ENCODE peak calls at places on chromosomes 3 and 15, in nine cellular contexts. One of them, this sample, is unnamed.

GRCh38 chr3:151971814-151972579 is 98.6 kb downstream of the SUCNR1 start:
- DNase-seq in NCI-H1092: no peak
- DNase-seq in nucleus accumbens: no peak
- DNase-seq in heart right ventricle: no peak
- DNase-seq in progenitor cell of endocrine pancreas: no peak
- DNase-seq in Right ventricle myocardium superior: no peak
- DNase-seq in T-helper 17 cell: no peak
- DNase-seq in EH: no peak
- DNase-seq in activated CD4-positive, alpha-beta T cell treated with anti-CD3 and anti-CD28 coated beads, Interleukin-2, amount 50 U/mL, for 4 hours: no peak
- DNase-seq in this sample: no peak

GRCh38 chr15:71136159-71137137 is 21.2 kb downstream of the THSD4 start:
- DNase-seq in NCI-H1092: no peak
- DNase-seq in nucleus accumbens: no peak
- DNase-seq in heart right ventricle: no peak
- DNase-seq in progenitor cell of endocrine pancreas: no peak
- DNase-seq in Right ventricle myocardium superior: no peak
- DNase-seq in T-helper 17 cell: no peak
- DNase-seq in EH: peak; percentile 95
- DNase-seq in activated CD4-positive, alpha-beta T cell treated with anti-CD3 and anti-CD28 coated beads, Interleukin-2, amount 50 U/mL, for 4 hours: no peak
- DNase-seq in this sample: no peak

GRCh38 chr3:8499181-8499611 is 2.4 kb upstream of the LMCD1 start:
- DNase-seq in NCI-H1092: peak; percentile 5
- DNase-seq in nucleus accumbens: peak; percentile 39
- DNase-seq in heart right ventricle: no peak
- DNase-seq in progenitor cell of endocrine pancreas: no peak
- DNase-seq in Right ventricle myocardium superior: no peak
- DNase-seq in T-helper 17 cell: no peak
- DNase-seq in EH: no peak
- DNase-seq in activated CD4-positive, alpha-beta T cell treated with anti-CD3 and anti-CD28 coated beads, Interleukin-2, amount 50 U/mL, for 4 hours: no peak
- DNase-seq in this sample: no peak

GRCh38 chr3:99895106-99895705 is 77.5 kb downstream of the CMSS1 start:
- DNase-seq in NCI-H1092: no peak
- DNase-seq in nucleus accumbens: no peak
- DNase-seq in heart right ventricle: no peak
- DNase-seq in progenitor cell of endocrine pancreas: no peak
- DNase-seq in Right ventricle myocardium superior: no peak
- DNase-seq in T-helper 17 cell: no peak
- DNase-seq in EH: peak; percentile 48
- DNase-seq in activated CD4-positive, alpha-beta T cell treated with anti-CD3 and anti-CD28 coated beads, Interleukin-2, amount 50 U/mL, for 4 hours: no peak
- DNase-seq in this sample: no peak

GRCh38 chr15:41507820-41508290 is 5.8 kb downstream of the LTK start:
- DNase-seq in NCI-H1092: no peak
- DNase-seq in nucleus accumbens: no peak
- DNase-seq in heart right ventricle: peak; percentile 45
- DNase-seq in progenitor cell of endocrine pancreas: no peak
- DNase-seq in Right ventricle myocardium superior: no peak
- DNase-seq in T-helper 17 cell: no peak
- DNase-seq in EH: no peak
- DNase-seq in activated CD4-positive, alpha-beta T cell treated with anti-CD3 and anti-CD28 coated beads, Interleukin-2, amount 50 U/mL, for 4 hours: no peak
- DNase-seq in this sample: no peak

GRCh38 chr3:146827836-146828235 is 222.7 kb upstream of the PLSCR5 start:
- DNase-seq in NCI-H1092: no peak
- DNase-seq in nucleus accumbens: no peak
- DNase-seq in heart right ventricle: no peak
- DNase-seq in progenitor cell of endocrine pancreas: no peak
- DNase-seq in Right ventricle myocardium superior: no peak
- DNase-seq in T-helper 17 cell: no peak
- DNase-seq in EH: peak; percentile 27
- DNase-seq in activated CD4-positive, alpha-beta T cell treated with anti-CD3 and anti-CD28 coated beads, Interleukin-2, amount 50 U/mL, for 4 hours: no peak
- DNase-seq in this sample: no peak

GRCh38 chr15:73052679-73053397 is 575 bp downstream of the NEO1 start:
- DNase-seq in NCI-H1092: peak; percentile 47
- DNase-seq in nucleus accumbens: peak; percentile 41
- DNase-seq in heart right ventricle: peak; percentile 36
- DNase-seq in progenitor cell of endocrine pancreas: peak; percentile 59
- DNase-seq in Right ventricle myocardium superior: peak; percentile 45
- DNase-seq in T-helper 17 cell: peak; percentile 15
- DNase-seq in EH: peak; percentile 9
- DNase-seq in activated CD4-positive, alpha-beta T cell treated with anti-CD3 and anti-CD28 coated beads, Interleukin-2, amount 50 U/mL, for 4 hours: peak; percentile 1
- DNase-seq in this sample: no peak

GRCh38 chr3:111963424-111963823 is 15.4 kb upstream of the ABHD10 start:
- DNase-seq in NCI-H1092: no peak
- DNase-seq in nucleus accumbens: no peak
- DNase-seq in heart right ventricle: no peak
- DNase-seq in progenitor cell of endocrine pancreas: no peak
- DNase-seq in Right ventricle myocardium superior: no peak
- DNase-seq in T-helper 17 cell: no peak
- DNase-seq in EH: peak; percentile 82
- DNase-seq in activated CD4-positive, alpha-beta T cell treated with anti-CD3 and anti-CD28 coated beads, Interleukin-2, amount 50 U/mL, for 4 hours: no peak
- DNase-seq in this sample: no peak

GRCh38 chr3:13507791-13508339 is 27.8 kb downstream of the HDAC11 start:
- DNase-seq in NCI-H1092: no peak
- DNase-seq in nucleus accumbens: no peak
- DNase-seq in heart right ventricle: no peak
- DNase-seq in progenitor cell of endocrine pancreas: no peak
- DNase-seq in Right ventricle myocardium superior: peak; percentile 47
- DNase-seq in T-helper 17 cell: no peak
- DNase-seq in EH: peak; percentile 71
- DNase-seq in activated CD4-positive, alpha-beta T cell treated with anti-CD3 and anti-CD28 coated beads, Interleukin-2, amount 50 U/mL, for 4 hours: no peak
- DNase-seq in this sample: no peak

GRCh38 chr3:130345487-130346079 is at the start of gene COL6A5:
- DNase-seq in NCI-H1092: no peak
- DNase-seq in nucleus accumbens: no peak
- DNase-seq in heart right ventricle: peak; percentile 3
- DNase-seq in progenitor cell of endocrine pancreas: peak; percentile 9
- DNase-seq in Right ventricle myocardium superior: peak; percentile 42
- DNase-seq in T-helper 17 cell: no peak
- DNase-seq in EH: no peak
- DNase-seq in activated CD4-positive, alpha-beta T cell treated with anti-CD3 and anti-CD28 coated beads, Interleukin-2, amount 50 U/mL, for 4 hours: no peak
- DNase-seq in this sample: no peak

GRCh38 chr3:98770261-98771039 is 7.3 kb downstream of the ST3GAL6 start:
- DNase-seq in NCI-H1092: no peak
- DNase-seq in nucleus accumbens: no peak
- DNase-seq in heart right ventricle: peak; percentile 48
- DNase-seq in progenitor cell of endocrine pancreas: no peak
- DNase-seq in Right ventricle myocardium superior: peak; percentile 62
- DNase-seq in T-helper 17 cell: no peak
- DNase-seq in EH: no peak
- DNase-seq in activated CD4-positive, alpha-beta T cell treated with anti-CD3 and anti-CD28 coated beads, Interleukin-2, amount 50 U/mL, for 4 hours: no peak
- DNase-seq in this sample: no peak

GRCh38 chr3:110628650-110629301 is 442.8 kb upstream of the NECTIN3 start:
- DNase-seq in NCI-H1092: no peak
- DNase-seq in nucleus accumbens: no peak
- DNase-seq in heart right ventricle: no peak
- DNase-seq in progenitor cell of endocrine pancreas: no peak
- DNase-seq in Right ventricle myocardium superior: no peak
- DNase-seq in T-helper 17 cell: no peak
- DNase-seq in EH: no peak
- DNase-seq in activated CD4-positive, alpha-beta T cell treated with anti-CD3 and anti-CD28 coated beads, Interleukin-2, amount 50 U/mL, for 4 hours: no peak
- DNase-seq in this sample: no peak

GRCh38 chr3:194384569-194385001 is 14.5 kb downstream of the GP5 start:
- DNase-seq in NCI-H1092: no peak
- DNase-seq in nucleus accumbens: no peak
- DNase-seq in heart right ventricle: no peak
- DNase-seq in progenitor cell of endocrine pancreas: no peak
- DNase-seq in Right ventricle myocardium superior: no peak
- DNase-seq in T-helper 17 cell: no peak
- DNase-seq in EH: no peak
- DNase-seq in activated CD4-positive, alpha-beta T cell treated with anti-CD3 and anti-CD28 coated beads, Interleukin-2, amount 50 U/mL, for 4 hours: no peak
- DNase-seq in this sample: no peak

GRCh38 chr15:74383695-74384565 is 16.5 kb upstream of the CYP11A1 start:
- DNase-seq in NCI-H1092: no peak
- DNase-seq in nucleus accumbens: no peak
- DNase-seq in heart right ventricle: no peak
- DNase-seq in progenitor cell of endocrine pancreas: no peak
- DNase-seq in Right ventricle myocardium superior: no peak
- DNase-seq in T-helper 17 cell: no peak
- DNase-seq in EH: no peak
- DNase-seq in activated CD4-positive, alpha-beta T cell treated with anti-CD3 and anti-CD28 coated beads, Interleukin-2, amount 50 U/mL, for 4 hours: peak; percentile 68
- DNase-seq in this sample: no peak

GRCh38 chr15:83926116-83926515 is 272.2 kb downstream of the ADAMTSL3 start:
- DNase-seq in NCI-H1092: no peak
- DNase-seq in nucleus accumbens: no peak
- DNase-seq in heart right ventricle: no peak
- DNase-seq in progenitor cell of endocrine pancreas: no peak
- DNase-seq in Right ventricle myocardium superior: no peak
- DNase-seq in T-helper 17 cell: no peak
- DNase-seq in EH: no peak
- DNase-seq in activated CD4-positive, alpha-beta T cell treated with anti-CD3 and anti-CD28 coated beads, Interleukin-2, amount 50 U/mL, for 4 hours: no peak
- DNase-seq in this sample: no peak

GRCh38 chr3:14274999-14275961 is 96.7 kb downstream of the LSM3 start:
- DNase-seq in NCI-H1092: no peak
- DNase-seq in nucleus accumbens: no peak
- DNase-seq in heart right ventricle: no peak
- DNase-seq in progenitor cell of endocrine pancreas: no peak
- DNase-seq in Right ventricle myocardium superior: no peak
- DNase-seq in T-helper 17 cell: no peak
- DNase-seq in EH: no peak
- DNase-seq in activated CD4-positive, alpha-beta T cell treated with anti-CD3 and anti-CD28 coated beads, Interleukin-2, amount 50 U/mL, for 4 hours: no peak
- DNase-seq in this sample: no peak

GRCh38 chr15:79846539-79846938 is 50.3 kb downstream of the MTHFS start:
- DNase-seq in NCI-H1092: no peak
- DNase-seq in nucleus accumbens: no peak
- DNase-seq in heart right ventricle: no peak
- DNase-seq in progenitor cell of endocrine pancreas: no peak
- DNase-seq in Right ventricle myocardium superior: no peak
- DNase-seq in T-helper 17 cell: no peak
- DNase-seq in EH: no peak
- DNase-seq in activated CD4-positive, alpha-beta T cell treated with anti-CD3 and anti-CD28 coated beads, Interleukin-2, amount 50 U/mL, for 4 hours: no peak
- DNase-seq in this sample: no peak

GRCh38 chr3:160005004-160005403 is 16.4 kb downstream of the IL12A start:
- DNase-seq in NCI-H1092: no peak
- DNase-seq in nucleus accumbens: no peak
- DNase-seq in heart right ventricle: no peak
- DNase-seq in progenitor cell of endocrine pancreas: no peak
- DNase-seq in Right ventricle myocardium superior: no peak
- DNase-seq in T-helper 17 cell: no peak
- DNase-seq in EH: no peak
- DNase-seq in activated CD4-positive, alpha-beta T cell treated with anti-CD3 and anti-CD28 coated beads, Interleukin-2, amount 50 U/mL, for 4 hours: no peak
- DNase-seq in this sample: no peak

GRCh38 chr3:169847896-169848295 is 21.8 kb downstream of the LRRC31 start:
- DNase-seq in NCI-H1092: peak; percentile 35
- DNase-seq in nucleus accumbens: no peak
- DNase-seq in heart right ventricle: no peak
- DNase-seq in progenitor cell of endocrine pancreas: no peak
- DNase-seq in Right ventricle myocardium superior: no peak
- DNase-seq in T-helper 17 cell: no peak
- DNase-seq in EH: no peak
- DNase-seq in activated CD4-positive, alpha-beta T cell treated with anti-CD3 and anti-CD28 coated beads, Interleukin-2, amount 50 U/mL, for 4 hours: no peak
- DNase-seq in this sample: no peak

GRCh38 chr3:136973352-136973751 is 15.6 kb downstream of the IL20RB start:
- DNase-seq in NCI-H1092: no peak
- DNase-seq in nucleus accumbens: no peak
- DNase-seq in heart right ventricle: no peak
- DNase-seq in progenitor cell of endocrine pancreas: no peak
- DNase-seq in Right ventricle myocardium superior: no peak
- DNase-seq in T-helper 17 cell: no peak
- DNase-seq in EH: no peak
- DNase-seq in activated CD4-positive, alpha-beta T cell treated with anti-CD3 and anti-CD28 coated beads, Interleukin-2, amount 50 U/mL, for 4 hours: no peak
- DNase-seq in this sample: no peak

GRCh38 chr15:95690631-95691340 is 639.7 kb upstream of the NR2F2 start:
- DNase-seq in NCI-H1092: no peak
- DNase-seq in nucleus accumbens: no peak
- DNase-seq in heart right ventricle: no peak
- DNase-seq in progenitor cell of endocrine pancreas: no peak
- DNase-seq in Right ventricle myocardium superior: no peak
- DNase-seq in T-helper 17 cell: no peak
- DNase-seq in EH: no peak
- DNase-seq in activated CD4-positive, alpha-beta T cell treated with anti-CD3 and anti-CD28 coated beads, Interleukin-2, amount 50 U/mL, for 4 hours: no peak
- DNase-seq in this sample: no peak

GRCh38 chr3:16739416-16740091 is 134.3 kb upstream of the DAZL start:
- DNase-seq in NCI-H1092: no peak
- DNase-seq in nucleus accumbens: no peak
- DNase-seq in heart right ventricle: no peak
- DNase-seq in progenitor cell of endocrine pancreas: no peak
- DNase-seq in Right ventricle myocardium superior: no peak
- DNase-seq in T-helper 17 cell: no peak
- DNase-seq in EH: peak; percentile 73
- DNase-seq in activated CD4-positive, alpha-beta T cell treated with anti-CD3 and anti-CD28 coated beads, Interleukin-2, amount 50 U/mL, for 4 hours: no peak
- DNase-seq in this sample: no peak

GRCh38 chr3:53716998-53717397 is 129.2 kb downstream of the CHDH start:
- DNase-seq in NCI-H1092: no peak
- DNase-seq in nucleus accumbens: no peak
- DNase-seq in heart right ventricle: no peak
- DNase-seq in progenitor cell of endocrine pancreas: no peak
- DNase-seq in Right ventricle myocardium superior: no peak
- DNase-seq in T-helper 17 cell: no peak
- DNase-seq in EH: no peak
- DNase-seq in activated CD4-positive, alpha-beta T cell treated with anti-CD3 and anti-CD28 coated beads, Interleukin-2, amount 50 U/mL, for 4 hours: no peak
- DNase-seq in this sample: no peak

GRCh38 chr15:37984368-37984767 is 49.9 kb downstream of the TMCO5A start:
- DNase-seq in NCI-H1092: no peak
- DNase-seq in nucleus accumbens: no peak
- DNase-seq in heart right ventricle: no peak
- DNase-seq in progenitor cell of endocrine pancreas: no peak
- DNase-seq in Right ventricle myocardium superior: no peak
- DNase-seq in T-helper 17 cell: no peak
- DNase-seq in EH: no peak
- DNase-seq in activated CD4-positive, alpha-beta T cell treated with anti-CD3 and anti-CD28 coated beads, Interleukin-2, amount 50 U/mL, for 4 hours: no peak
- DNase-seq in this sample: no peak

GRCh38 chr3:157130138-157130880 is 29.6 kb downstream of the CCNL1 start:
- DNase-seq in NCI-H1092: peak; percentile 64
- DNase-seq in nucleus accumbens: no peak
- DNase-seq in heart right ventricle: peak; percentile 47
- DNase-seq in progenitor cell of endocrine pancreas: peak; percentile 57
- DNase-seq in Right ventricle myocardium superior: peak; percentile 56
- DNase-seq in T-helper 17 cell: peak; percentile 51
- DNase-seq in EH: peak; percentile 52
- DNase-seq in activated CD4-positive, alpha-beta T cell treated with anti-CD3 and anti-CD28 coated beads, Interleukin-2, amount 50 U/mL, for 4 hours: peak; percentile 78
- DNase-seq in this sample: peak; percentile 61

GRCh38 chr3:121295453-121295852 is 250.3 kb downstream of the POLQ start:
- DNase-seq in NCI-H1092: no peak
- DNase-seq in nucleus accumbens: no peak
- DNase-seq in heart right ventricle: no peak
- DNase-seq in progenitor cell of endocrine pancreas: no peak
- DNase-seq in Right ventricle myocardium superior: no peak
- DNase-seq in T-helper 17 cell: no peak
- DNase-seq in EH: no peak
- DNase-seq in activated CD4-positive, alpha-beta T cell treated with anti-CD3 and anti-CD28 coated beads, Interleukin-2, amount 50 U/mL, for 4 hours: no peak
- DNase-seq in this sample: no peak

GRCh38 chr3:180362081-180362480 is 239.9 kb upstream of the TTC14 start:
- DNase-seq in NCI-H1092: no peak
- DNase-seq in nucleus accumbens: no peak
- DNase-seq in heart right ventricle: no peak
- DNase-seq in progenitor cell of endocrine pancreas: no peak
- DNase-seq in Right ventricle myocardium superior: no peak
- DNase-seq in T-helper 17 cell: no peak
- DNase-seq in EH: no peak
- DNase-seq in activated CD4-positive, alpha-beta T cell treated with anti-CD3 and anti-CD28 coated beads, Interleukin-2, amount 50 U/mL, for 4 hours: no peak
- DNase-seq in this sample: no peak

GRCh38 chr15:78072080-78072892 is 5.2 kb downstream of the TBC1D2B start:
- DNase-seq in NCI-H1092: no peak
- DNase-seq in nucleus accumbens: no peak
- DNase-seq in heart right ventricle: no peak
- DNase-seq in progenitor cell of endocrine pancreas: no peak
- DNase-seq in Right ventricle myocardium superior: no peak
- DNase-seq in T-helper 17 cell: no peak
- DNase-seq in EH: peak; percentile 94
- DNase-seq in activated CD4-positive, alpha-beta T cell treated with anti-CD3 and anti-CD28 coated beads, Interleukin-2, amount 50 U/mL, for 4 hours: peak; percentile 50
- DNase-seq in this sample: no peak

GRCh38 chr15:85727068-85727467 is 67.7 kb downstream of the KLHL25 start:
- DNase-seq in NCI-H1092: no peak
- DNase-seq in nucleus accumbens: no peak
- DNase-seq in heart right ventricle: no peak
- DNase-seq in progenitor cell of endocrine pancreas: no peak
- DNase-seq in Right ventricle myocardium superior: no peak
- DNase-seq in T-helper 17 cell: no peak
- DNase-seq in EH: peak; percentile 73
- DNase-seq in activated CD4-positive, alpha-beta T cell treated with anti-CD3 and anti-CD28 coated beads, Interleukin-2, amount 50 U/mL, for 4 hours: no peak
- DNase-seq in this sample: no peak

This sample was measured in effector CD8-positive, alpha-beta T cell.